ENCODE peak calls at places on chromosome 3, in ten cellular contexts. B is CD8-positive, alpha-beta memory T cell; U is HEK293T; E is neural progenitor cell; V is neural crest cell; M is psoas muscle; K is retina; J is NCI-H460; D is NCI-H2171; O is HS-27A. G is an unnamed sample.

GRCh38 chr3:186427627-186428026 is 65.6 kb upstream of the DGKG start:
- DNase-seq in B (no peak), U (no peak), E (no peak), V (no peak), M (no peak), K (no peak), J (no peak), D (no peak), O (no peak), G (peak; percentile 69)

GRCh38 chr3:99330281-99330680 is 308.1 kb upstream of the COL8A1 start:
- DNase-seq in B (no peak), U (no peak), E (no peak), V (no peak), M (no peak), K (no peak), J (no peak), D (no peak), O (no peak), G (peak; percentile 90)

GRCh38 chr3:170745211-170745718 is 124.7 kb downstream of the RPL22L1 start:
- DNase-seq in B (no peak), U (no peak), E (no peak), V (no peak), M (no peak), K (no peak), J (peak; percentile 26), D (no peak), O (peak; percentile 93), G (peak; percentile 92)

GRCh38 chr3:136197159-136197715 is 1.1 kb upstream of the MSL2 start:
- DNase-seq in B (no peak), U (no peak), E (no peak), V (no peak), M (no peak), K (no peak), J (no peak), D (no peak), O (no peak), G (no peak)

GRCh38 chr3:71050521-71051258 is 532.8 kb downstream of the FOXP1 start:
- DNase-seq in B (peak; percentile 50), U (no peak), E (no peak), V (no peak), M (no peak), K (peak; percentile 71), J (no peak), D (no peak), O (no peak), G (peak; percentile 96)

GRCh38 chr3:9226326-9226725 is 23.1 kb downstream of the SRGAP3 start:
- DNase-seq in B (no peak), U (no peak), E (no peak), V (no peak), M (no peak), K (no peak), J (no peak), D (no peak), O (no peak), G (peak; percentile 90)

GRCh38 chr3:123295171-123295900 is 93.6 kb downstream of the SEC22A start:
- DNase-seq in B (no peak), U (no peak), E (no peak), V (no peak), M (no peak), K (no peak), J (no peak), D (no peak), O (no peak), G (no peak)

GRCh38 chr3:78255403-78255802 is 1215.5 kb downstream of the ROBO2 start:
- DNase-seq in B (no peak), U (no peak), E (no peak), V (no peak), M (no peak), K (no peak), J (no peak), D (no peak), O (no peak), G (peak; percentile 81)

GRCh38 chr3:150286390-150287147 is 121.5 kb upstream of the TSC22D2 start:
- DNase-seq in B (peak; percentile 45), U (peak; percentile 58), E (peak; percentile 64), V (no peak), M (no peak), K (no peak), J (peak; percentile 38), D (peak; percentile 17), O (no peak), G (peak; percentile 64)

GRCh38 chr3:16910207-16910606 is 25.5 kb downstream of the PLCL2 start:
- DNase-seq in B (no peak), U (no peak), E (no peak), V (no peak), M (no peak), K (no peak), J (no peak), D (no peak), O (no peak), G (no peak)

GRCh38 chr3:17079933-17080332 is 195.2 kb downstream of the PLCL2 start:
- DNase-seq in B (no peak), U (no peak), E (no peak), V (no peak), M (no peak), K (no peak), J (no peak), D (no peak), O (no peak), G (no peak)

GRCh38 chr3:5731100-5731499 is 543.6 kb downstream of the EDEM1 start:
- DNase-seq in B (no peak), U (no peak), E (no peak), V (no peak), M (no peak), K (no peak), J (no peak), D (no peak), O (no peak), G (no peak)

G was measured in fibroblast of lung.